ENCODE peak calls at places on chromosomes 6 and 20, in six cellular contexts. B is mammary epithelial cell, L is transverse colon, E is A549, J is heart right ventricle, A is cardiac muscle cell. M is an unnamed sample.

GRCh38 chr6:12026833-12027232 is 14.7 kb downstream of the HIVEP1 start:
- DNase-seq in B (no peak), L (no peak), E (no peak), J (no peak), A (no peak), M (no peak)

GRCh38 chr6:159062564-159062945 is 17.8 kb upstream of the TAGAP start:
- DNase-seq in B (no peak), L (no peak), E (no peak), J (no peak), A (no peak), M (no peak)

GRCh38 chr6:153980176-153980575 is 58.9 kb upstream of the OPRM1 start:
- DNase-seq in B (no peak), L (no peak), E (no peak), J (no peak), A (no peak), M (peak; percentile 1)

GRCh38 chr6:162602759-162603158 is 124.8 kb downstream of the PRKN start:
- DNase-seq in B (no peak), L (no peak), E (no peak), J (no peak), A (no peak), M (no peak)

GRCh38 chr6:4928426-4928825 is 75.4 kb downstream of the RPP40 start:
- DNase-seq in B (peak; percentile 37), L (no peak), E (no peak), J (no peak), A (peak; percentile 60), M (peak; percentile 46)

GRCh38 chr20:34797012-34797720 is 28.3 kb downstream of the NCOA6 start:
- DNase-seq in B (no peak), L (no peak), E (no peak), J (no peak), A (no peak), M (no peak)

GRCh38 chr6:32113386-32114352 is 4.5 kb upstream of the TNXB start:
- DNase-seq in B (no peak), L (peak; percentile 63), E (peak; percentile 73), J (peak; percentile 89), A (peak; percentile 98), M (peak; percentile 99)

GRCh38 chr20:36303020-36303595 is 3.0 kb upstream of the DLGAP4 start:
- DNase-seq in B (no peak), L (no peak), E (no peak), J (no peak), A (no peak), M (no peak)

GRCh38 chr6:29924731-29925130 is 17.6 kb upstream of the HLA-A start:
- DNase-seq in B (peak; percentile 69), L (no peak), E (no peak), J (no peak), A (no peak), M (peak; percentile 13)

GRCh38 chr20:31260326-31260932 is 3.0 kb downstream of the DEFB115 start:
- DNase-seq in B (peak; percentile 8), L (no peak), E (peak; percentile 44), J (no peak), A (no peak), M (no peak)

GRCh38 chr20:48919336-48919881 is 2.1 kb upstream of the ARFGEF2 start:
- DNase-seq in B (no peak), L (no peak), E (no peak), J (no peak), A (no peak), M (no peak)

GRCh38 chr6:110951986-110952794 is 6.3 kb upstream of the GTF3C6 start:
- DNase-seq in B (peak; percentile 29), L (no peak), E (peak; percentile 96), J (no peak), A (peak; percentile 71), M (peak; percentile 79)

GRCh38 chr6:18122128-18123093 is at the start of gene NHLRC1:
- DNase-seq in B (peak; percentile 84), L (peak; percentile 89), E (peak; percentile 93), J (peak; percentile 87), A (peak; percentile 93), M (peak; percentile 91)

GRCh38 chr6:142624978-142625715 is 319.8 kb downstream of the HIVEP2 start:
- DNase-seq in B (peak; percentile 49), L (no peak), E (no peak), J (no peak), A (no peak), M (no peak)

GRCh38 chr6:144675231-144675861 is 390.2 kb downstream of the UTRN start:
- DNase-seq in B (peak; percentile 93), L (peak; percentile 69), E (no peak), J (no peak), A (peak; percentile 72), M (peak; percentile 79)

GRCh38 chr6:113591896-113592827 is 265.0 kb upstream of the MARCKS start:
- DNase-seq in B (no peak), L (peak; percentile 49), E (no peak), J (peak; percentile 49), A (peak; percentile 65), M (peak; percentile 65)

GRCh38 chr6:167098825-167099225 is 24.1 kb upstream of the CCR6 start:
- DNase-seq in B (no peak), L (no peak), E (no peak), J (no peak), A (no peak), M (no peak)

DNA sequence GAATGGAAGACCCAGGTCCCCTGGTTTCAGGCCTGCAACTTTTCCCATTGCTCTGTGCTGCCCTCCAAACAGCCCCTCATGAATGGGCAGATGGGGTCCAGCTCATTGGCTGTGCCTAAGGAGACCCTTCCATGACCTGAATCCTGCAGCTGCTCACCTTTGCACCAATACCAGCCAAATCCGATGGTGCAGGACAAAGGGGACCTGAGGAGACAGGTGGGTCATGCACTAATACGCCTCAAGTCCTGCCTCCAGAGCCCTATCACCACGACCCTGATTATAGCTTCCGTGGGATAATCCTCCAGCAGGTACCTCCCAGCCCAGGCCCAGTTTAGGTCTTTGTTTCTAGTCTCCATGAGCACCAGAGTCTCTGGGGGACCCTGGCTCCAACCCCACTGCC is 16.8 kb downstream of the TREM1 start:
- DNase-seq in B (no peak), L (no peak), E (no peak), J (no peak), A (no peak), M (no peak)
- H3K4me3 ChIP-seq in B (no peak overlapping the region), L (no peak overlapping the region), E (no peak overlapping the region), J (no peak overlapping the region), A (no peak overlapping the region), M (no peak overlapping the region)

DNA sequence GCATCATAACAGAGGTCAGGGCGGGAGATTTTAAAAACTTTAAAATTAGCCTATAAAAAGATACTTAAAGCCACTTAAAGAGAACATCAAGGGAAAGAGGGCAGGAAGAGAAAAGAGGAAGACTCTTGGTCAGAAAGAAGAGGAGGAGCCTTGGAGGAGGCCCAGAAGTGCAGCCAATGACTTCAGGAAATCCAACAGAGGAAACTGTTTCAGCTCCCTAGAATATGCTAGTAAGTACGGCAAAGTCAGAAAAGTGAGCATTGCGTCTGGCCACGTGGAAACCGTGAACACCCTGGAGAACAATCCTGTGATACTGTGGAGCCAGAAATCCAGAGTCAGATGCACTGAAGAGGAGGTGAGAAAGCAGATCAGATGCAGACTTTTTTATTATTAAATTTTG is 22.5 kb upstream of the NHSL1 start:
- DNase-seq in B (no peak), L (no peak), E (no peak), J (peak; percentile 28), A (no peak), M (no peak)
- H3K4me3 ChIP-seq in B (no peak overlapping the region), L (no peak overlapping the region), E (no peak overlapping the region), J (no peak overlapping the region), A (no peak overlapping the region), M (no peak overlapping the region)

GRCh38 chr6:33279257-33279695 is 2.4 kb downstream of the B3GALT4 start:
- DNase-seq in B (no peak), L (no peak), E (no peak), J (no peak), A (no peak), M (no peak)

GRCh38 chr6:33276864-33277662 is at the start of gene B3GALT4:
- DNase-seq in B (peak; percentile 84), L (peak; percentile 93), E (peak; percentile 73), J (peak; percentile 79), A (peak; percentile 79), M (peak; percentile 73)

GRCh38 chr6:33277663-33278391 is 904 bp downstream of the B3GALT4 start:
- DNase-seq in B (no peak), L (peak; percentile 37), E (peak; percentile 33), J (no peak), A (no peak), M (no peak)

GRCh38 chr6:33278810-33279209 is 1.9 kb downstream of the B3GALT4 start:
- DNase-seq in B (no peak), L (no peak), E (no peak), J (no peak), A (no peak), M (no peak)

DNA sequence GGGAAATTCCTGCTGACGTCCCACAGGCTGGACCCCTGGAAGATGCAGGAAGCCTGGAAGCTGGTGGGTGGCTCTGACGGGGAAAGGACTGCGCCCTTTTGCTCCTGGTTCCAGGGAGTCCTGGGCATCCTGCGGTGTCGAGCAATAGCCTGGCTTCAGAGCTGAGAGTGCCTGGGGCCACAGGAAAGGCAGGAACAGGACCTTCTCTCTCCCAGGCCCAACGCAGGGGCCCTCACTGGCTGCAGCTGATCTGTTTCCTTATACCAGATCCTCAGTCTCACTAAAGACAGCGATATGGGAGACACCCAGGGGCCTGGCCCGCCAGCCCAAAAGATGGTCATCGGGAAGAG is 1.4 kb downstream of the B3GALT4 start:
- DNase-seq in B (no peak), L (no peak), E (no peak), J (no peak), A (no peak), M (no peak)
- H3K4me3 ChIP-seq in B (no peak overlapping the region), L (no peak overlapping the region), E (no peak overlapping the region), J (no peak overlapping the region), A (no peak overlapping the region), M (no peak overlapping the region)

DNA sequence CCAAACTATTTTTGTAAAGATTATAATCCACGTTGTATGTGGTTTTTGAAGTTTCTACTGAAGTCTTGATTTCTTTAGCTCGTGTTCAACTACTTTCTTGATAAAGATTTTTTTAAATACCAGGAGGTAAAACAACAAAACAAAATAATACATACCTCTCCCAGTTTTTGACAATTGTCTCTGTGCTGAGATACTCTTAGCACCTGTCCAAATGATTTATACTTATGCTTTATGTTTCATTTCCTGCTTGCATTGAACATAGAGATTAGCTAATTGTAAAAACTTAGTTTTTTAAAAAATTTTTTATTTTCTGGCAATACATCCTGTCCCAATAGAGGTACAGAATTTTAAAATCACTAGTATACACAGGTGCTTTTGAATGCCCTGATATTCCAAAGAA is 506.9 kb upstream of the ADGRB3 start:
- DNase-seq in B (no peak), L (no peak), E (no peak), J (no peak), A (no peak), M (no peak)
- H3K4me3 ChIP-seq in B (no peak overlapping the region), L (no peak overlapping the region), E (no peak overlapping the region), J (no peak overlapping the region), A (no peak overlapping the region), M (no peak overlapping the region)

GRCh38 chr20:19889011-19889953 is 127.9 kb upstream of the NAA20 start:
- DNase-seq in B (peak; percentile 56), L (peak; percentile 32), E (peak; percentile 48), J (peak; percentile 84), A (peak; percentile 89), M (peak; percentile 87)
- H3K4me3 ChIP-seq in B (peak overlapping the region; percentile 25), L (peak overlapping the region; percentile 18), E (peak overlapping the region; percentile 31), J (peak overlapping the region; percentile 30), A (no peak overlapping the region), M (peak overlapping the region; percentile 24)

M was measured in cardiac fibroblast.